ENCODE peak calls at places on chromosomes 5 and 9, in five cellular contexts. R, F, C, U and T are unnamed samples.
A peak's percentile ranks its signal among the peaks of the same experiment; 100 is the strongest.

GRCh38 chr5:180970336-180970735 is 18.3 kb upstream of the BTNL3 start:
- DNase-seq in R (no peak), F (no peak), C (no peak), U (no peak), T (no peak)

GRCh38 chr5:80964491-80964890 is 4.3 kb downstream of the RASGRF2 start:
- DNase-seq in R (no peak), F (no peak), C (no peak), U (no peak), T (no peak)

GRCh38 chr5:113038714-113039113 is 62.1 kb downstream of the DCP2 start:
- DNase-seq in R (no peak), F (peak; percentile 44), C (peak; percentile 42), U (peak; percentile 54), T (no peak)

GRCh38 chr5:114055318-114055788 is 306.5 kb upstream of the KCNN2 start:
- DNase-seq in R (no peak), F (no peak), C (peak; percentile 58), U (peak; percentile 48), T (no peak)

GRCh38 chr5:122846051-122846567 is 696 bp downstream of the SNX24 start:
- DNase-seq in R (no peak), F (peak; percentile 89), C (peak; percentile 66), U (peak; percentile 53), T (peak; percentile 68)

GRCh38 chr5:74233571-74233970 is 407.0 kb downstream of the ENC1 start:
- DNase-seq in R (no peak), F (peak; percentile 93), C (no peak), U (no peak), T (peak; percentile 56)

GRCh38 chr5:171593401-171593800 is 174.0 kb downstream of the FGF18 start:
- DNase-seq in R (no peak), F (no peak), C (no peak), U (no peak), T (no peak)

GRCh38 chr5:138936968-138937345 is 61.8 kb upstream of the LRRTM2 start:
- DNase-seq in R (no peak), F (no peak), C (no peak), U (no peak), T (no peak)

GRCh38 chr9:128628471-128629048 is 28.1 kb downstream of the DYNC2I2 start:
- DNase-seq in R (no peak), F (no peak), C (no peak), U (peak; percentile 42), T (no peak)

GRCh38 chr5:86228147-86228546 is 389.6 kb upstream of the COX7C start:
- DNase-seq in R (no peak), F (no peak), C (no peak), U (no peak), T (no peak)
- TF ChIP-seq CTCF in R (no peak), F (no peak), C (no peak), U (no peak), T (no peak)

GRCh38 chr9:19451240-19452087 is 42.7 kb downstream of the ACER2 start:
- DNase-seq in R (peak; percentile 60), F (no peak), C (no peak), U (no peak), T (no peak)

GRCh38 chr9:19461135-19461534 is 52.3 kb downstream of the ACER2 start:
- DNase-seq in R (no peak), F (no peak), C (no peak), U (no peak), T (no peak)

GRCh38 chr9:19460258-19460657 is 51.4 kb downstream of the ACER2 start:
- DNase-seq in R (no peak), F (no peak), C (no peak), U (no peak), T (no peak)

GRCh38 chr9:19457694-19458009 is 48.8 kb downstream of the ACER2 start:
- DNase-seq in R (no peak), F (no peak), C (no peak), U (no peak), T (no peak)

DNA sequence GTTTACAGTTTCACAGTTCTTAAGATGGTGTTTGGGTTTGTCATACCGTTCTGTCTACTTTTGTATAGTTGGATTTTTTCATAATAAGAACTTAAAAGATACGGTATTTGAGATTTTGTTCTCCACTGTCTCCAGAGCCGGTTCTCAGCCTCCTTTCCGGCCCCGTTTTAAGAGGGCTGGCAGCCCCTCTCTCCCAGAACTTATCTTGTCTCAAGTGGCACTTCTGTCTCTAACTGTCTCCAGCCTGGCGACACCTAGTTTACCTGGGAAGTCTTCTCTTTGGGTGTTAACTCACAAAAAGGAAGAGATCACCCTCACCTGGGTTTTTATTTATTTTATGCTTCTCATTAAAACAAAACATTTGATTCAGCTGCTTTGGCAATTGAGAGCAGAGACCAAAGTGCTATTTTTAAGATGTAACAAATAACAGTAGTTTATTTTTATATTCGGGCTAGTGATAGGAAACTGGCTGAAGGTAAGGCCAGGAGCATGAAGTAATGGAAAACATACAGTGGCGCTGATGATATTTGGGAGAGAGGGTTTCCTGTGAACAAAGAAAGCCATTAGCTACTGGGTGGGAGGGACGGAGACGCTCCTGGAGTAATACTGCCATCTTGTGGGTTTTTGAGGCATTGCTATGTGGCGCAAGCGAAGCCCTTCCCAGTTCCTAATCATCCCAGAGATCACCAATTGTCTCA is 48.3 kb downstream of the ACER2 start:
- DNase-seq in R (peak; percentile 36), F (peak; percentile 74), C (peak; percentile 86), U (peak; percentile 86), T (no peak)
- H3K4me3 ChIP-seq in R (peak overlapping the region; percentile 34), F (no peak overlapping the region), C (no peak overlapping the region), U (peak overlapping the region; percentile 21), T (no peak overlapping the region)

GRCh38 chr9:134322781-134323241 is 3.4 kb upstream of the RXRA start:
- DNase-seq in R (no peak), F (no peak), C (no peak), U (no peak), T (no peak)
- TF ChIP-seq CTCF in R (no peak), F (no peak), C (no peak), U (no peak), T (no peak)

DNA sequence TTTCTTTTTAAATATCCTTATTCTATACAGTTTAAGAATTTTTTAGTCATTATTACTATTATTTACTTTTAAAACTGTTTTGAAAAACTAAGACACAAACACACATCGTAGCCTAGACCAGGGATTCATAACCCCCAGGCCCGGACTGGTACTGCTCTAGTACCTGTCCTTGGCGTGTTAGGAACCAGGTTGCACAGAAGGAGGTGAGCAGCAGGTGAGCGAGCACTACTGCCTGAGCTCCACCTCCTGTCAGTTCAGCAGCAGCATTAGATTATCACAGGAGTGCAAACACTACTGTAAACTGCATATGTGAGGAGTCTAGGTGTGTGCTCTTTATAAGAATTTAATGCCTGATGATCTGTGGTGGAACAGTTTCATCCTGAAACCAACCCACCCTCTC is 357.0 kb downstream of the PTPRD start:
- DNase-seq in R (no peak), F (no peak), C (no peak), U (no peak), T (no peak)
- H3K4me3 ChIP-seq in R (no peak overlapping the region), F (no peak overlapping the region), C (no peak overlapping the region), U (no peak overlapping the region), T (no peak overlapping the region)